ENCODE peak calls at places on chromosome X, in four cellular contexts. B is stromal cell of bone marrow; T is activated CD8-positive, alpha-beta memory T cell treated with anti-CD3 and anti-CD28 coated beads for 48 hours; C is ovary. S is an unnamed sample.
A peak's percentile ranks its signal among the peaks of the same experiment; 100 is the strongest.

GRCh38 chrX:42746606-42747005 is 31.4 kb downstream of the PPP1R2C start:
- DNase-seq in C (no peak), B (peak; percentile 53), T (no peak), S (no peak)

GRCh38 chrX:130114141-130114561 is 3.9 kb upstream of the ELF4 start:
- DNase-seq in T (no peak), C (no peak), B (no peak), S (no peak)

GRCh38 chrX:39508300-39508692 is 589.5 kb downstream of the BCOR start:
- DNase-seq in B (no peak), T (no peak), C (no peak), S (no peak)

GRCh38 chrX:4225086-4225485 is 511.6 kb upstream of the PRKX start:
- DNase-seq in T (no peak), B (no peak), C (no peak), S (no peak)

GRCh38 chrX:106391284-106391852 is 220.4 kb upstream of the RADX start:
- DNase-seq in B (no peak), C (no peak), T (no peak), S (no peak)

GRCh38 chrX:57573754-57574153 is 18.1 kb upstream of the ZXDB start:
- DNase-seq in T (no peak), C (no peak), B (no peak), S (peak; percentile 28)

GRCh38 chrX:110699109-110699508 is 96.5 kb downstream of the CHRDL1 start:
- DNase-seq in T (no peak), B (peak; percentile 30), C (no peak), S (no peak)

GRCh38 chrX:133440081-133440796 is 24.9 kb upstream of the GPC4 start:
- DNase-seq in C (no peak), B (no peak), T (no peak), S (no peak)

GRCh38 chrX:47366051-47366722 is 4.2 kb upstream of the ZNF157 start:
- DNase-seq in C (peak; percentile 68), B (peak; percentile 47), T (peak; percentile 35), S (no peak)

GRCh38 chrX:116726806-116727205 is 264.0 kb upstream of the CT83 start:
- DNase-seq in T (no peak), C (no peak), B (no peak), S (no peak)

GRCh38 chrX:38664285-38664684 is 102.9 kb downstream of the TSPAN7 start:
- DNase-seq in T (no peak), B (peak; percentile 33), C (no peak), S (peak; percentile 51)

GRCh38 chrX:78123190-78123589 is 16.3 kb downstream of the TAF9B start:
- DNase-seq in C (no peak), T (no peak), B (no peak), S (no peak)

GRCh38 chrX:51144828-51145442 is 187.7 kb upstream of the NUDT10 start:
- DNase-seq in T (no peak), B (peak; percentile 2), C (no peak), S (peak; percentile 76)

GRCh38 chrX:40146471-40147398 is 49.0 kb upstream of the BCOR start:
- DNase-seq in T (no peak), C (peak; percentile 54), B (no peak), S (no peak)

GRCh38 chrX:134734343-134735001 is 76.2 kb upstream of the PLAC1 start:
- DNase-seq in C (peak; percentile 72), T (no peak), B (no peak), S (no peak)

GRCh38 chrX:15908891-15909290 is 54.3 kb upstream of the AP1S2 start:
- DNase-seq in C (no peak), B (no peak), T (no peak), S (no peak)

GRCh38 chrX:132810488-132810887 is 147.9 kb downstream of the HS6ST2 start:
- DNase-seq in C (no peak), T (no peak), B (no peak), S (no peak)

GRCh38 chrX:47751670-47752069 is 85.0 kb upstream of the ZNF81 start:
- DNase-seq in C (no peak), B (no peak), T (peak; percentile 0), S (peak; percentile 38)

GRCh38 chrX:119479845-119480244 is 11.6 kb downstream of the SLC25A5 start:
- DNase-seq in B (no peak), C (no peak), T (no peak), S (no peak)

GRCh38 chrX:136097871-136098805 is 49.2 kb upstream of the FHL1 start:
- DNase-seq in B (no peak), T (no peak), C (no peak), S (no peak)

GRCh38 chrX:67585401-67585800 is 41.6 kb downstream of the AR start:
- DNase-seq in C (no peak), T (no peak), B (no peak), S (no peak)

GRCh38 chrX:55714111-55714510 is 3.4 kb upstream of the RRAGB start:
- DNase-seq in B (no peak), T (no peak), C (no peak), S (no peak)

GRCh38 chrX:120453985-120454384 is 15.1 kb downstream of the LAMP2 start:
- DNase-seq in B (no peak), T (no peak), C (no peak), S (no peak)

GRCh38 chrX:48945517-48946348 is 11.7 kb downstream of the OTUD5 start:
- DNase-seq in C (peak; percentile 50), T (no peak), B (peak; percentile 20), S (peak; percentile 67)

GRCh38 chrX:126580877-126581276 is 28.3 kb upstream of the DCAF12L1 start:
- DNase-seq in C (no peak), B (no peak), T (no peak), S (no peak)

GRCh38 chrX:101040197-101040596 is 11.7 kb downstream of the TRMT2B start:
- DNase-seq in C (no peak), B (no peak), T (no peak), S (no peak)

GRCh38 chrX:133325422-133325821 is 89.9 kb downstream of the GPC4 start:
- DNase-seq in B (no peak), C (no peak), T (no peak), S (no peak)

GRCh38 chrX:131704136-131704695 is 160.3 kb downstream of the OR13H1 start:
- DNase-seq in B (peak; percentile 60), T (no peak), C (peak; percentile 97), S (peak; percentile 95)

GRCh38 chrX:21373637-21374162 is 518 bp upstream of the CNKSR2 start:
- DNase-seq in B (no peak), T (no peak), C (peak; percentile 20), S (no peak)